ENCODE peak calls at places on chromosomes 16 and 17, in four cellular contexts. L is ascending aorta, A is A549, F is HTR-8/SVneo. V is an unnamed sample.
A peak's percentile ranks its signal among the peaks of the same experiment; 100 is the strongest.

GRCh38 chr17:27980035-27980434 is 62.4 kb upstream of the NLK start:
- DNase-seq in L (no peak), A (peak; percentile 72), F (peak; percentile 88), V (no peak)

GRCh38 chr16:80666378-80667257 is 125.8 kb downstream of the DYNLRB2 start:
- DNase-seq in L (no peak), A (no peak), F (no peak), V (no peak)

GRCh38 chr17:66468241-66469087 is 166.1 kb downstream of the PRKCA start:
- DNase-seq in L (no peak), A (peak; percentile 27), F (peak; percentile 50), V (no peak)

GRCh38 chr17:20300399-20301037 is 166.8 kb downstream of the LGALS9B start:
- DNase-seq in L (no peak), A (no peak), F (no peak), V (no peak)

GRCh38 chr17:59558953-59559352 is 6.5 kb upstream of the DHX40 start:
- DNase-seq in L (no peak), A (no peak), F (no peak), V (no peak)

GRCh38 chr16:4488486-4488967 is 12.3 kb downstream of the HMOX2 start:
- DNase-seq in L (no peak), A (no peak), F (no peak), V (no peak)

GRCh38 chr17:39609416-39610025 is 1.8 kb upstream of the NEUROD2 start:
- DNase-seq in L (no peak), A (no peak), F (no peak), V (no peak)

GRCh38 chr16:9612267-9612666 is 520.8 kb downstream of the HAPSTR1 start:
- DNase-seq in L (no peak), A (no peak), F (no peak), V (no peak)

GRCh38 chr17:37158290-37158689 is 209.5 kb downstream of the AATF start:
- DNase-seq in L (no peak), A (no peak), F (no peak), V (no peak)

GRCh38 chr17:45837187-45837586 is 7.5 kb upstream of the SPPL2C start:
- DNase-seq in L (no peak), A (no peak), F (no peak), V (no peak)